ENCODE peak calls at places on chromosome 16, in nine cellular contexts. H is glutamatergic neuron; M is aorta; Q is fibroblast of pulmonary artery; B is A549; T is cardiac fibroblast; U is stimulated activated naive B cell treated with anti-CD40 and anti-IgM and Interleukin-4, amounts not matched to agents 10 μg/mL and 1 μg/mL and 100 μg/mL, for 72 hours; P is activated CD4-positive, alpha-beta T cell treated with anti-CD3 and anti-CD28 coated beads, Interleukin-2, amount 50 U/mL, for 4 hours; X is stimulated activated CD8-positive, alpha-beta memory T cell treated with anti-CD3 and anti-CD28 coated beads, Interleukin-2, amount 100 ng/mL, for 1 hour. V is an unnamed sample.

GRCh38 chr16:85403693-85404092 is 209.4 kb upstream of the GSE1 start:
- DNase-seq in P (no peak), M (peak), Q (no peak), H (peak), T (no peak), U (no peak), B (peak), X (no peak), V (no peak)

GRCh38 chr16:89909777-89910716 is 8.6 kb upstream of the MC1R start:
- DNase-seq in T (peak), H (peak), M (peak), B (peak), X (peak), U (peak), P (peak), Q (peak), V (peak)

GRCh38 chr16:56789360-56789759 is 59.4 kb downstream of the NUP93 start:
- DNase-seq in U (no peak), P (no peak), B (peak), X (no peak), Q (peak), M (no peak), T (peak), H (peak), V (peak)

GRCh38 chr16:48597563-48598392 is 12.2 kb downstream of the N4BP1 start:
- DNase-seq in Q (no peak), B (no peak), P (no peak), H (no peak), T (peak), M (no peak), U (no peak), X (no peak), V (peak)

GRCh38 chr16:50261707-50262235 is 4.6 kb upstream of the ADCY7 start:
- DNase-seq in U (no peak), H (no peak), T (no peak), P (no peak), B (peak), M (peak), X (no peak), Q (no peak), V (no peak)

GRCh38 chr16:49010396-49010795 is 271.2 kb downstream of the CBLN1 start:
- DNase-seq in M (no peak), B (no peak), Q (no peak), T (no peak), H (no peak), X (no peak), U (no peak), P (no peak), V (no peak)

GRCh38 chr16:4380131-4381063 is 8.7 kb downstream of the VASN start:
- DNase-seq in H (no peak), X (no peak), M (peak), U (no peak), T (no peak), Q (no peak), B (no peak), P (no peak), V (no peak)

GRCh38 chr16:86910146-86910805 is 331.9 kb downstream of the FOXL1 start:
- DNase-seq in M (peak), H (no peak), T (no peak), Q (no peak), B (no peak), U (no peak), X (no peak), P (no peak), V (no peak)

GRCh38 chr16:13957197-13958078 is 37.5 kb downstream of the ERCC4 start:
- DNase-seq in T (peak), X (no peak), U (peak), B (peak), H (peak), Q (peak), M (peak), P (no peak), V (peak)

GRCh38 chr16:27285676-27286196 is 17.2 kb upstream of the NSMCE1 start:
- DNase-seq in B (no peak), H (no peak), U (no peak), Q (peak), M (peak), P (no peak), T (no peak), X (no peak), V (no peak)

GRCh38 chr16:67833035-67833417 is 9.1 kb upstream of the THAP11 start:
- DNase-seq in M (no peak), T (peak), X (no peak), B (no peak), P (no peak), U (no peak), H (no peak), Q (peak), V (peak)

GRCh38 chr16:28473714-28474265 is 1.7 kb upstream of the NPIPB7 start:
- DNase-seq in B (no peak), X (no peak), M (no peak), Q (no peak), T (no peak), P (no peak), H (no peak), U (no peak), V (no peak)

GRCh38 chr16:84823484-84823883 is 3.7 kb downstream of the CRISPLD2 start:
- DNase-seq in X (no peak), H (no peak), M (no peak), P (no peak), Q (peak), B (no peak), T (peak), U (no peak), V (no peak)

GRCh38 chr16:66474750-66475199 is 47.7 kb downstream of the BEAN1 start:
- DNase-seq in Q (no peak), T (no peak), B (no peak), X (peak), U (peak), M (no peak), P (peak), H (no peak), V (peak)

GRCh38 chr16:7344806-7345416 is 12.3 kb downstream of the RBFOX1 start:
- DNase-seq in H (no peak), M (no peak), X (no peak), T (no peak), B (no peak), U (no peak), P (no peak), Q (no peak), V (no peak)

GRCh38 chr16:17564856-17565255 is 94.1 kb upstream of the XYLT1 start:
- DNase-seq in Q (no peak), M (no peak), H (no peak), U (no peak), B (no peak), P (no peak), X (no peak), T (no peak), V (no peak)

GRCh38 chr16:72983728-72984350 is 64.1 kb downstream of the ZFHX3 start:
- DNase-seq in Q (no peak), B (no peak), M (no peak), X (no peak), T (no peak), H (no peak), U (no peak), P (no peak), V (no peak)

GRCh38 chr16:85395913-85396878 is 216.9 kb upstream of the GSE1 start:
- DNase-seq in P (no peak), X (no peak), U (no peak), T (peak), Q (peak), M (peak), H (peak), B (no peak), V (no peak)

GRCh38 chr16:12231666-12232065 is 255.1 kb downstream of the SNX29 start:
- DNase-seq in U (no peak), H (no peak), Q (peak), P (no peak), B (peak), T (peak), M (no peak), X (no peak), V (peak)

GRCh38 chr16:8632675-8633182 is 11.2 kb downstream of the METTL22 start:
- DNase-seq in M (peak), U (no peak), B (no peak), Q (no peak), T (no peak), P (no peak), X (no peak), H (no peak), V (no peak)

GRCh38 chr16:53892155-53892554 is 188.2 kb downstream of the FTO start:
- DNase-seq in X (peak), M (no peak), B (peak), T (peak), Q (peak), U (peak), H (peak), P (peak), V (peak)

GRCh38 chr16:57019746-57020145 is 30.4 kb downstream of the NLRC5 start:
- DNase-seq in M (no peak), B (no peak), T (peak), Q (no peak), H (no peak), U (no peak), X (no peak), P (no peak), V (no peak)

GRCh38 chr16:2925951-2926659 is 14.4 kb downstream of the FLYWCH1 start:
- DNase-seq in X (no peak), T (no peak), P (no peak), U (no peak), B (no peak), Q (no peak), M (no peak), H (no peak), V (no peak)

V was measured in astrocyte of the spinal cord.